ENCODE peak calls at places on chromosomes 16 and 17, in six cellular contexts. M is glutamatergic neuron; J is choroid plexus epithelial cell; E is Ammon's horn; G is stimulated activated CD4-positive, alpha-beta T cell treated with anti-CD3 and anti-CD28 coated beads, Interleukin-2, amount 100 ng/mL, for 24 hours; H is NCI-H774. I is an unnamed sample.

GRCh38 chr16:88600539-88600896 is 30.3 kb downstream of the ZC3H18 start:
- DNase-seq in M (no peak), J (no peak), E (no peak), G (no peak), H (no peak), I (no peak)

GRCh38 chr17:76547183-76547641 is 7.4 kb downstream of the PRCD start:
- DNase-seq in M (peak), J (peak), E (peak), G (peak), H (no peak), I (peak)

GRCh38 chr17:37614391-37614790 is 5.2 kb upstream of the SYNRG start:
- DNase-seq in M (no peak), J (peak), E (no peak), G (no peak), H (no peak), I (no peak)

GRCh38 chr17:59972778-59973177 is 8.2 kb upstream of the RNFT1 start:
- DNase-seq in M (no peak), J (peak), E (no peak), G (no peak), H (no peak), I (peak)

GRCh38 chr16:69924777-69925191 is 26.4 kb upstream of the CLEC18A start:
- DNase-seq in M (no peak), J (peak), E (no peak), G (no peak), H (no peak), I (no peak)

GRCh38 chr17:36715951-36716350 is 114.6 kb downstream of the MRM1 start:
- DNase-seq in M (no peak), J (no peak), E (no peak), G (no peak), H (no peak), I (no peak)

GRCh38 chr16:4847774-4848587 is 700 bp downstream of the UBN1 start:
- DNase-seq in M (peak), J (peak), E (peak), G (peak), H (no peak), I (peak)

GRCh38 chr16:85750021-85750826 is 672 bp downstream of the C16orf74 start:
- DNase-seq in M (peak), J (peak), E (peak), G (peak), H (no peak), I (no peak)

GRCh38 chr17:46817151-46817900 is 1.2 kb downstream of the WNT3 start:
- DNase-seq in M (no peak), J (no peak), E (no peak), G (no peak), H (no peak), I (no peak)

GRCh38 chr17:74037320-74037719 is 166.2 kb upstream of the RPL38 start:
- DNase-seq in M (no peak), J (peak), E (no peak), G (no peak), H (no peak), I (peak)

I was measured in NCI-H446.